ENCODE peak calls at places on chromosomes 11 and 22, in nine cellular contexts. D, Q, N, B, L, H, A, O and R are unnamed samples.
A peak's percentile ranks its signal among the peaks of the same experiment; 100 is the strongest.

GRCh38 chr11:74249496-74249895 is 61.9 kb downstream of the P4HA3 start:
- DNase-seq in D (no peak), Q (no peak), N (no peak), B (no peak), L (no peak), H (no peak), A (no peak), O (no peak), R (no peak)

GRCh38 chr11:69013009-69013951 is at the start of gene MRGPRF:
- DNase-seq in D (no peak), Q (no peak), N (peak; percentile 30), B (peak; percentile 62), L (no peak), H (no peak), A (no peak), O (no peak), R (no peak)

GRCh38 chr11:46832511-46833214 is 13.4 kb downstream of the CKAP5 start:
- DNase-seq in D (no peak), Q (no peak), N (no peak), B (no peak), L (no peak), H (no peak), A (no peak), O (no peak), R (no peak)

GRCh38 chr11:47786373-47786772 is 19.2 kb upstream of the FNBP4 start:
- DNase-seq in D (no peak), Q (no peak), N (no peak), B (no peak), L (no peak), H (no peak), A (no peak), O (no peak), R (no peak)

GRCh38 chr11:76307978-76308747 is 72.8 kb downstream of the THAP12 start:
- DNase-seq in D (no peak), Q (no peak), N (no peak), B (no peak), L (no peak), H (no peak), A (no peak), O (no peak), R (no peak)

GRCh38 chr22:25085930-25086901 is 113.4 kb upstream of the CRYBB3 start:
- DNase-seq in D (peak; percentile 99), Q (no peak), N (peak; percentile 23), B (peak; percentile 88), L (no peak), H (no peak), A (no peak), O (no peak), R (no peak)

GRCh38 chr11:16365456-16366355 is 9.4 kb upstream of the SOX6 start:
- DNase-seq in D (no peak), Q (no peak), N (no peak), B (no peak), L (no peak), H (no peak), A (no peak), O (no peak), R (no peak)

GRCh38 chr11:118868659-118869058 is 15.0 kb upstream of the CXCR5 start:
- DNase-seq in D (no peak), Q (no peak), N (no peak), B (no peak), L (no peak), H (no peak), A (no peak), O (no peak), R (no peak)

GRCh38 chr22:43782448-43782847 is 29.7 kb downstream of the EFCAB6 start:
- DNase-seq in D (no peak), Q (no peak), N (no peak), B (no peak), L (no peak), H (no peak), A (no peak), O (no peak), R (no peak)

GRCh38 chr11:46914363-46914762 is 4.0 kb downstream of the LRP4 start:
- DNase-seq in D (no peak), Q (no peak), N (no peak), B (no peak), L (no peak), H (peak; percentile 80), A (no peak), O (no peak), R (no peak)

GRCh38 chr11:95387319-95387718 is 156.3 kb upstream of the SESN3 start:
- DNase-seq in D (no peak), Q (no peak), N (no peak), B (no peak), L (no peak), H (no peak), A (no peak), O (no peak), R (no peak)

GRCh38 chr11:96228472-96228871 is 114.5 kb downstream of the MAML2 start:
- DNase-seq in D (peak; percentile 96), Q (no peak), N (peak; percentile 68), B (no peak), L (no peak), H (peak; percentile 82), A (peak; percentile 99), O (no peak), R (no peak)

GRCh38 chr11:96390403-96390830 is 604 bp downstream of the JRKL start:
- DNase-seq in D (peak; percentile 86), Q (no peak), N (peak; percentile 10), B (no peak), L (no peak), H (no peak), A (no peak), O (no peak), R (no peak)

GRCh38 chr11:115624065-115624464 is 119.8 kb upstream of the CADM1 start:
- DNase-seq in D (no peak), Q (no peak), N (no peak), B (no peak), L (no peak), H (no peak), A (no peak), O (no peak), R (no peak)

GRCh38 chr11:67332081-67332691 is 21.2 kb downstream of the POLD4 start:
- DNase-seq in D (peak; percentile 37), Q (no peak), N (no peak), B (no peak), L (no peak), H (no peak), A (no peak), O (no peak), R (no peak)

GRCh38 chr11:11119917-11120316 is 233.1 kb downstream of the CSNK2A3 start:
- DNase-seq in D (no peak), Q (no peak), N (no peak), B (no peak), L (no peak), H (peak; percentile 5), A (no peak), O (no peak), R (no peak)

GRCh38 chr11:22666320-22666699 is at the start of gene GAS2:
- DNase-seq in D (no peak), Q (no peak), N (no peak), B (no peak), L (no peak), H (no peak), A (no peak), O (no peak), R (no peak)

GRCh38 chr11:8610532-8611116 is 16.6 kb upstream of the STK33 start:
- DNase-seq in D (peak; percentile 20), Q (no peak), N (no peak), B (no peak), L (no peak), H (peak; percentile 56), A (no peak), O (no peak), R (no peak)

GRCh38 chr22:38471237-38471636 is 3.3 kb downstream of the KDELR3 start:
- DNase-seq in D (no peak), Q (no peak), N (no peak), B (no peak), L (no peak), H (no peak), A (no peak), O (no peak), R (no peak)

GRCh38 chr11:121688860-121689614 is 236.3 kb upstream of the SORL1-AS1 start:
- DNase-seq in D (no peak), Q (no peak), N (no peak), B (no peak), L (no peak), H (no peak), A (no peak), O (no peak), R (no peak)

GRCh38 chr11:132911186-132911585 is 621.1 kb downstream of the OPCML start:
- DNase-seq in D (no peak), Q (no peak), N (peak; percentile 7), B (no peak), L (no peak), H (no peak), A (peak; percentile 14), O (no peak), R (no peak)